ENCODE peak calls at places on chromosomes 13 and 19, in seven cellular contexts. V, N, U, H, W, T and C are unnamed samples.

GRCh38 chr19:55005684-55006488 is 32.2 kb downstream of the GP6 start:
- DNase-seq in V (no peak), N (no peak), U (no peak), H (no peak), W (peak; percentile 82), T (no peak), C (peak; percentile 100)

GRCh38 chr19:47726467-47726866 is 13.2 kb downstream of the EHD2 start:
- DNase-seq in V (no peak), N (no peak), U (peak; percentile 46), H (no peak), W (no peak), T (no peak), C (no peak)

GRCh38 chr13:20416223-20416622 is 109.4 kb downstream of the CRYL1 start:
- DNase-seq in V (no peak), N (no peak), U (no peak), H (peak; percentile 73), W (no peak), T (no peak), C (no peak)

GRCh38 chr19:30175987-30176386 is 196.2 kb upstream of the ZNF536 start:
- DNase-seq in V (no peak), N (no peak), U (no peak), H (no peak), W (no peak), T (no peak), C (no peak)

GRCh38 chr19:2462635-2463421 is 6.1 kb upstream of the LMNB2 start:
- DNase-seq in V (peak; percentile 88), N (peak; percentile 95), U (peak; percentile 96), H (peak; percentile 92), W (no peak), T (peak; percentile 93), C (peak; percentile 80)

GRCh38 chr13:33183431-33184130 is 102.0 kb downstream of the STARD13 start:
- DNase-seq in V (no peak), N (no peak), U (peak; percentile 52), H (no peak), W (no peak), T (no peak), C (no peak)

GRCh38 chr19:10193666-10194499 is 870 bp downstream of the DNMT1 start:
- DNase-seq in V (no peak), N (peak; percentile 88), U (no peak), H (peak; percentile 92), W (no peak), T (peak; percentile 87), C (peak; percentile 88)

GRCh38 chr19:49129238-49129583 is 9.9 kb downstream of the PPFIA3 start:
- DNase-seq in V (peak; percentile 84), N (no peak), U (no peak), H (no peak), W (no peak), T (peak; percentile 68), C (no peak)

GRCh38 chr13:27660511-27660910 is 38.8 kb downstream of the POLR1D start:
- DNase-seq in V (no peak), N (no peak), U (no peak), H (no peak), W (no peak), T (no peak), C (no peak)

GRCh38 chr13:108629353-108629752 is at the start of gene MYO16:
- DNase-seq in V (no peak), N (no peak), U (no peak), H (no peak), W (no peak), T (no peak), C (no peak)

GRCh38 chr13:34349091-34349722 is 531.3 kb downstream of the RFC3 start:
- DNase-seq in V (no peak), N (peak; percentile 89), U (peak; percentile 99), H (no peak), W (no peak), T (peak; percentile 91), C (no peak)

GRCh38 chr19:16328824-16329482 is 4.3 kb downstream of the KLF2 start:
- DNase-seq in V (no peak), N (no peak), U (no peak), H (no peak), W (peak; percentile 68), T (no peak), C (peak; percentile 54)

GRCh38 chr19:50902640-50903039 is 8.6 kb downstream of the KLK4 start:
- DNase-seq in V (no peak), N (no peak), U (no peak), H (no peak), W (no peak), T (no peak), C (no peak)

GRCh38 chr19:54570316-54570715 is 3.3 kb upstream of the LILRA2 start:
- DNase-seq in V (no peak), N (peak; percentile 59), U (no peak), H (no peak), W (no peak), T (no peak), C (no peak)

GRCh38 chr19:44303305-44303704 is 1.5 kb downstream of the ZNF235 start:
- DNase-seq in V (no peak), N (no peak), U (no peak), H (no peak), W (no peak), T (no peak), C (peak; percentile 66)

GRCh38 chr13:110657196-110657595 is 41.9 kb downstream of the NAXD start:
- DNase-seq in V (no peak), N (peak; percentile 62), U (no peak), H (peak; percentile 79), W (no peak), T (no peak), C (no peak)

GRCh38 chr19:18754501-18754900 is 36.6 kb downstream of the COMP start:
- DNase-seq in V (no peak), N (no peak), U (no peak), H (no peak), W (no peak), T (no peak), C (no peak)

GRCh38 chr19:42129399-42130253 is 2.6 kb downstream of the POU2F2 start:
- DNase-seq in V (no peak), N (no peak), U (no peak), H (no peak), W (peak; percentile 87), T (peak; percentile 84), C (no peak)

GRCh38 chr13:98537740-98538139 is 39.2 kb downstream of the STK24 start:
- DNase-seq in V (no peak), N (no peak), U (no peak), H (no peak), W (no peak), T (no peak), C (no peak)

GRCh38 chr13:51804295-51805172 is 571 bp upstream of the DHRS12 start:
- DNase-seq in V (no peak), N (no peak), U (no peak), H (no peak), W (peak; percentile 25), T (no peak), C (peak; percentile 8)

GRCh38 chr19:28468701-28469459 is 744.1 kb downstream of the UQCRFS1 start:
- DNase-seq in V (no peak), N (no peak), U (no peak), H (no peak), W (peak; percentile 16), T (peak; percentile 72), C (no peak)

GRCh38 chr13:78339927-78340326 is 263.4 kb downstream of the POU4F1 start:
- DNase-seq in V (no peak), N (no peak), U (no peak), H (no peak), W (no peak), T (no peak), C (no peak)

GRCh38 chr19:38850976-38851621 is 1.3 kb upstream of the HNRNPL start:
- DNase-seq in V (no peak), N (no peak), U (no peak), H (no peak), W (peak; percentile 54), T (peak; percentile 88), C (no peak)

GRCh38 chr19:42480335-42481095 is 37.8 kb upstream of the CXCL17 start:
- DNase-seq in V (no peak), N (no peak), U (no peak), H (no peak), W (no peak), T (no peak), C (no peak)

GRCh38 chr19:29098863-29099481 is 114.0 kb downstream of the UQCRFS1 start:
- DNase-seq in V (no peak), N (no peak), U (peak; percentile 82), H (peak; percentile 89), W (no peak), T (peak; percentile 93), C (peak; percentile 47)

GRCh38 chr19:3269972-3270667 is 45.7 kb downstream of the CELF5 start:
- DNase-seq in V (no peak), N (no peak), U (no peak), H (no peak), W (no peak), T (no peak), C (no peak)

GRCh38 chr13:95087746-95088305 is 213.4 kb downstream of the ABCC4 start:
- DNase-seq in V (no peak), N (no peak), U (no peak), H (no peak), W (no peak), T (no peak), C (no peak)

GRCh38 chr13:21871302-21871862 is 200.5 kb downstream of the FGF9 start:
- DNase-seq in V (no peak), N (no peak), U (no peak), H (no peak), W (no peak), T (no peak), C (no peak)

GRCh38 chr13:93079294-93079693 is 147.3 kb upstream of the GPC6 start:
- DNase-seq in V (no peak), N (no peak), U (no peak), H (no peak), W (no peak), T (no peak), C (no peak)

GRCh38 chr13:113880651-113881611 is 17.1 kb upstream of the GAS6 start:
- DNase-seq in V (no peak), N (peak; percentile 73), U (no peak), H (no peak), W (no peak), T (no peak), C (no peak)